ENCODE peak calls at places on chromosomes 6 and 20, in eight cellular contexts. Y is NCI-H345; B is naive thymus-derived CD4-positive, alpha-beta T cell; V is activated CD8-positive, alpha-beta memory T cell treated with anti-CD3 and anti-CD28 coated beads, Interleukin-2, amount 10 ng/mL, durations not matched to agents 7 days and 5 days; H is psoas muscle; D is non-pigmented ciliary epithelial cell; T is Daoy; I is T-helper 1 cell. Z is an unnamed sample.

GRCh38 chr6:5950448-5950847 is 56.3 kb downstream of the NRN1 start:
- DNase-seq in Y (no peak), B (no peak), V (no peak), H (no peak), D (no peak), T (peak), I (no peak), Z (no peak)

GRCh38 chr20:8117636-8118413 is 14.2 kb upstream of the PLCB1 start:
- DNase-seq in Y (no peak), B (no peak), V (no peak), H (no peak), D (no peak), T (no peak), I (no peak), Z (no peak)

GRCh38 chr6:26223213-26223612 is 136.0 kb downstream of the HFE start:
- DNase-seq in Y (no peak), B (no peak), V (no peak), H (no peak), D (no peak), T (peak), I (no peak), Z (no peak)

GRCh38 chr20:64001607-64002011 is 20.7 kb downstream of the PRPF6 start:
- DNase-seq in Y (no peak), B (no peak), V (no peak), H (no peak), D (no peak), T (peak), I (no peak), Z (no peak)

GRCh38 chr6:125886914-125887313 is 69.7 kb upstream of the HINT3 start:
- DNase-seq in Y (no peak), B (no peak), V (no peak), H (no peak), D (no peak), T (no peak), I (no peak), Z (no peak)

GRCh38 chr6:131116755-131117360 is 18.4 kb upstream of the AKAP7 start:
- DNase-seq in Y (no peak), B (peak), V (no peak), H (no peak), D (no peak), T (peak), I (no peak), Z (no peak)

GRCh38 chr6:52634211-52634610 is 36.7 kb upstream of the TMEM14A start:
- DNase-seq in Y (no peak), B (no peak), V (no peak), H (no peak), D (no peak), T (no peak), I (no peak), Z (no peak)

GRCh38 chr6:126118934-126119333 is 132.6 kb downstream of the TRMT11 start:
- DNase-seq in Y (no peak), B (no peak), V (no peak), H (no peak), D (no peak), T (peak), I (no peak), Z (no peak)

GRCh38 chr6:30590509-30590908 is 19.3 kb downstream of the ABCF1 start:
- DNase-seq in Y (no peak), B (no peak), V (no peak), H (no peak), D (no peak), T (no peak), I (no peak), Z (no peak)

GRCh38 chr20:57790176-57790575 is 80.4 kb upstream of the PMEPA1 start:
- DNase-seq in Y (no peak), B (no peak), V (no peak), H (peak), D (no peak), T (no peak), I (no peak), Z (no peak)

GRCh38 chr6:160991411-160992322 is at the start of gene MAP3K4:
- DNase-seq in Y (peak), B (peak), V (peak), H (peak), D (no peak), T (peak), I (peak), Z (peak)

GRCh38 chr6:2988076-2988425 is 11.6 kb upstream of the NQO2 start:
- DNase-seq in Y (no peak), B (no peak), V (no peak), H (no peak), D (no peak), T (peak), I (no peak), Z (no peak)

GRCh38 chr20:38138086-38138777 is 26.8 kb downstream of the TGM2 start:
- DNase-seq in Y (no peak), B (no peak), V (no peak), H (no peak), D (no peak), T (no peak), I (no peak), Z (no peak)

GRCh38 chr6:45822269-45822812 is 193.3 kb downstream of the CLIC5 start:
- DNase-seq in Y (no peak), B (no peak), V (no peak), H (no peak), D (no peak), T (no peak), I (no peak), Z (no peak)

GRCh38 chr6:75296811-75297779 is 12.5 kb upstream of the TMEM30A start:
- DNase-seq in Y (peak), B (peak), V (no peak), H (no peak), D (no peak), T (peak), I (no peak), Z (no peak)

GRCh38 chr6:157063176-157063934 is 260.0 kb downstream of the TMEM242 start:
- DNase-seq in Y (no peak), B (no peak), V (no peak), H (no peak), D (no peak), T (no peak), I (no peak), Z (no peak)

GRCh38 chr20:24603454-24603853 is 134.0 kb downstream of the SYNDIG1 start:
- DNase-seq in Y (no peak), B (no peak), V (no peak), H (no peak), D (no peak), T (no peak), I (no peak), Z (no peak)

GRCh38 chr6:18386302-18386976 is 711 bp upstream of the RNF144B start:
- DNase-seq in Y (no peak), B (no peak), V (no peak), H (peak), D (no peak), T (no peak), I (no peak), Z (no peak)

GRCh38 chr20:48041078-48041780 is 255.9 kb upstream of the SULF2 start:
- DNase-seq in Y (peak), B (no peak), V (no peak), H (no peak), D (no peak), T (no peak), I (no peak), Z (no peak)

GRCh38 chr6:32195652-32195901 is 3.1 kb upstream of the GPSM3 start:
- DNase-seq in Y (peak), B (peak), V (peak), H (peak), D (peak), T (peak), I (peak), Z (peak)

GRCh38 chr6:12254228-12254627 is 35.9 kb upstream of the EDN1 start:
- DNase-seq in Y (no peak), B (no peak), V (no peak), H (no peak), D (no peak), T (no peak), I (no peak), Z (no peak)

GRCh38 chr6:166449641-166450040 is 66.9 kb upstream of the MPC1 start:
- DNase-seq in Y (no peak), B (no peak), V (no peak), H (no peak), D (no peak), T (no peak), I (no peak), Z (no peak)

GRCh38 chr6:168103036-168103830 is 24.2 kb upstream of the FRMD1 start:
- DNase-seq in Y (peak), B (no peak), V (no peak), H (peak), D (no peak), T (no peak), I (no peak), Z (no peak)

GRCh38 chr20:4534315-4534714 is 187.4 kb upstream of the PRND start:
- DNase-seq in Y (no peak), B (no peak), V (no peak), H (no peak), D (no peak), T (no peak), I (no peak), Z (no peak)

GRCh38 chr6:28988536-28989415 is 16.3 kb downstream of the ZNF311 start:
- DNase-seq in Y (no peak), B (peak), V (peak), H (peak), D (no peak), T (no peak), I (peak), Z (no peak)